ENCODE peak calls at places on chromosomes 13 and 19, in four cellular contexts. T is stimulated activated CD4-positive, alpha-beta T cell treated with anti-CD3 and anti-CD28 coated beads, Interleukin-1b, Interleukin-23, amount 100 ng/mL, for 24 hours; Q is adrenal gland; Y is Calu3. L is an unnamed sample.

GRCh38 chr13:46622918-46623256 is 69.9 kb downstream of the LRCH1 start:
- DNase-seq in T (no peak), Q (peak), Y (no peak), L (peak)

GRCh38 chr13:40102854-40103253 is 447.4 kb downstream of the COG6 start:
- DNase-seq in T (peak), Q (peak), Y (peak), L (no peak)

GRCh38 chr19:47095707-47096704 is 17.6 kb downstream of the ZC3H4 start:
- DNase-seq in T (no peak), Q (no peak), Y (peak), L (peak)

GRCh38 chr19:36222503-36222902 is 7.6 kb downstream of the ZNF146 start:
- DNase-seq in T (no peak), Q (no peak), Y (no peak), L (no peak)

GRCh38 chr13:106052200-106052767 is 483.2 kb downstream of the EFNB2 start:
- DNase-seq in T (no peak), Q (no peak), Y (no peak), L (no peak)

GRCh38 chr13:60431108-60431700 is 34.2 kb downstream of the TDRD3 start:
- DNase-seq in T (no peak), Q (no peak), Y (peak), L (peak)

GRCh38 chr19:4730740-4731171 is 7.1 kb upstream of the DPP9 start:
- DNase-seq in T (peak), Q (peak), Y (peak), L (no peak)

GRCh38 chr13:45879666-45880065 is 28.1 kb upstream of the SIAH3 start:
- DNase-seq in T (no peak), Q (peak), Y (peak), L (no peak)

GRCh38 chr19:34041922-34042521 is 130.3 kb upstream of the LSM14A start:
- DNase-seq in T (peak), Q (peak), Y (peak), L (peak)

GRCh38 chr13:111040821-111041220 is 74.3 kb upstream of the ARHGEF7 start:
- DNase-seq in T (no peak), Q (no peak), Y (no peak), L (no peak)

GRCh38 chr13:110047511-110047910 is 259.4 kb downstream of the COL4A1 start:
- DNase-seq in T (no peak), Q (no peak), Y (no peak), L (peak)

GRCh38 chr19:18220632-18221275 is 5.5 kb downstream of the PDE4C start:
- DNase-seq in T (no peak), Q (no peak), Y (peak), L (no peak)

GRCh38 chr13:46796129-46796514 is 839 bp downstream of the ESD start:
- DNase-seq in T (no peak), Q (no peak), Y (no peak), L (no peak)

GRCh38 chr19:30266687-30267086 is 105.5 kb upstream of the ZNF536 start:
- DNase-seq in T (no peak), Q (no peak), Y (no peak), L (no peak)

GRCh38 chr19:17757125-17757524 is 5.8 kb downstream of the FCHO1 start:
- DNase-seq in T (no peak), Q (peak), Y (peak), L (no peak)

GRCh38 chr13:40409278-40409677 is 257.2 kb downstream of the FOXO1 start:
- DNase-seq in T (no peak), Q (no peak), Y (no peak), L (no peak)

GRCh38 chr13:23984541-23984940 is 87.2 kb upstream of the C1QTNF9B start:
- DNase-seq in T (no peak), Q (no peak), Y (no peak), L (no peak)

GRCh38 chr13:36582977-36583376 is 90.8 kb upstream of the SERTM1 start:
- DNase-seq in T (no peak), Q (no peak), Y (no peak), L (no peak)

GRCh38 chr13:40916207-40916998 is 102.7 kb downstream of the ELF1 start:
- DNase-seq in T (no peak), Q (no peak), Y (no peak), L (no peak)

GRCh38 chr13:65260938-65261880 is 1968.9 kb downstream of the PCDH9 start:
- DNase-seq in T (no peak), Q (no peak), Y (no peak), L (no peak)

GRCh38 chr19:7998081-7998480 is 7.4 kb downstream of the ELAVL1 start:
- DNase-seq in T (no peak), Q (no peak), Y (no peak), L (no peak)

GRCh38 chr19:38650180-38650775 is 2.8 kb downstream of the ACTN4 start:
- DNase-seq in T (no peak), Q (no peak), Y (no peak), L (no peak)

GRCh38 chr13:43057653-43058317 is 34.4 kb downstream of the DNAJC15 start:
- DNase-seq in T (no peak), Q (no peak), Y (peak), L (no peak)

GRCh38 chr19:47284324-47284899 is 9.7 kb downstream of the INAFM1 start:
- DNase-seq in T (no peak), Q (peak), Y (peak), L (no peak)

GRCh38 chr19:16587031-16588023 is 15.1 kb upstream of the SLC35E1 start:
- DNase-seq in T (peak), Q (no peak), Y (no peak), L (no peak)

GRCh38 chr19:42091300-42092266 is 15.6 kb downstream of the ZNF574 start:
- DNase-seq in T (no peak), Q (peak), Y (peak), L (peak)

GRCh38 chr19:33927789-33928457 is 131.3 kb downstream of the KCTD15 start:
- DNase-seq in T (no peak), Q (no peak), Y (no peak), L (no peak)

GRCh38 chr19:13530720-13531119 is 24.4 kb upstream of the CACNA1A start:
- DNase-seq in T (no peak), Q (no peak), Y (no peak), L (no peak)

GRCh38 chr19:33747273-33747672 is 49.4 kb upstream of the KCTD15 start:
- DNase-seq in T (no peak), Q (no peak), Y (no peak), L (no peak)

GRCh38 chr19:24140099-24140498 is 53.1 kb downstream of the ZNF254 start:
- DNase-seq in T (no peak), Q (no peak), Y (no peak), L (no peak)

GRCh38 chr13:99313473-99313872 is 6.3 kb upstream of the GPR183 start:
- DNase-seq in T (no peak), Q (no peak), Y (no peak), L (no peak)

GRCh38 chr19:54096642-54097106 is 3.9 kb downstream of the OSCAR start:
- DNase-seq in T (no peak), Q (no peak), Y (peak), L (peak)

GRCh38 chr19:53865523-53865917 is 2.2 kb upstream of the MYADM start:
- DNase-seq in T (no peak), Q (no peak), Y (no peak), L (no peak)

GRCh38 chr19:31616031-31616430 is 266.8 kb upstream of the TSHZ3 start:
- DNase-seq in T (no peak), Q (no peak), Y (no peak), L (no peak)